ENCODE peak calls at places on chromosome 1, in six cellular contexts. Z is IMR-90; M is left ventricle myocardium inferior; L is GM23248; A is CD8-positive, alpha-beta memory T cell; E is tibial nerve. J is an unnamed sample.

GRCh38 chr1:32249831-32250525 is 1.1 kb upstream of the LCK start:
- DNase-seq in Z (peak; percentile 46), M (peak; percentile 31), L (no peak), A (peak; percentile 89), E (no peak), J (no peak)

GRCh38 chr1:26278835-26279597 is 870 bp upstream of the SH3BGRL3 start:
- DNase-seq in Z (peak; percentile 75), M (no peak), L (peak; percentile 97), A (no peak), E (no peak), J (no peak)

GRCh38 chr1:243549791-243550190 is 293.9 kb downstream of the SDCCAG8 start:
- DNase-seq in Z (no peak), M (no peak), L (peak; percentile 13), A (no peak), E (no peak), J (no peak)

GRCh38 chr1:25622526-25622925 is 5.9 kb downstream of the MAN1C1 start:
- DNase-seq in Z (no peak), M (no peak), L (no peak), A (no peak), E (no peak), J (no peak)

GRCh38 chr1:85283475-85284199 is 7.2 kb upstream of the BCL10 start:
- DNase-seq in Z (no peak), M (no peak), L (no peak), A (no peak), E (no peak), J (no peak)

GRCh38 chr1:99565606-99566289 is 80.2 kb upstream of the PALMD start:
- DNase-seq in Z (peak; percentile 49), M (no peak), L (peak; percentile 31), A (no peak), E (no peak), J (no peak)

GRCh38 chr1:48246727-48247126 is 24.2 kb downstream of the SLC5A9 start:
- DNase-seq in Z (no peak), M (peak; percentile 72), L (no peak), A (no peak), E (no peak), J (no peak)

GRCh38 chr1:104706631-104707147 is 957.0 kb downstream of the AMY1C start:
- DNase-seq in Z (no peak), M (no peak), L (peak; percentile 2), A (no peak), E (no peak), J (no peak)

GRCh38 chr1:161951646-161952045 is 72.0 kb downstream of the OLFML2B start:
- DNase-seq in Z (no peak), M (no peak), L (no peak), A (no peak), E (no peak), J (no peak)

GRCh38 chr1:184260382-184260781 is 126.4 kb upstream of the C1orf21 start:
- DNase-seq in Z (peak; percentile 83), M (no peak), L (peak; percentile 85), A (no peak), E (no peak), J (no peak)

GRCh38 chr1:243814718-243815117 is 35.3 kb downstream of the AKT3 start:
- DNase-seq in Z (no peak), M (no peak), L (no peak), A (no peak), E (no peak), J (no peak)

GRCh38 chr1:1262759-1263158 is 10.9 kb downstream of the UBE2J2 start:
- DNase-seq in Z (no peak), M (no peak), L (no peak), A (no peak), E (no peak), J (no peak)
- H3K27ac ChIP-seq in Z (peak overlapping the region; percentile 98), M (no peak overlapping the region), L (no peak overlapping the region), A (no peak overlapping the region), E (no peak overlapping the region), J (no peak overlapping the region)

GRCh38 chr1:15422871-15423270 is 13.2 kb downstream of the EFHD2 start:
- DNase-seq in Z (no peak), M (no peak), L (no peak), A (no peak), E (no peak), J (no peak)

GRCh38 chr1:15424146-15424667 is 14.0 kb upstream of the CTRC start:
- DNase-seq in Z (no peak), M (no peak), L (no peak), A (no peak), E (no peak), J (no peak)

GRCh38 chr1:15418811-15419515 is 9.3 kb downstream of the EFHD2 start:
- DNase-seq in Z (no peak), M (no peak), L (no peak), A (no peak), E (no peak), J (no peak)

GRCh38 chr1:15423355-15424077 is 13.8 kb downstream of the EFHD2 start:
- DNase-seq in Z (no peak), M (no peak), L (no peak), A (no peak), E (no peak), J (no peak)

GRCh38 chr1:15420853-15421465 is 11.3 kb downstream of the EFHD2 start:
- DNase-seq in Z (no peak), M (no peak), L (no peak), A (no peak), E (no peak), J (no peak)
- H3K27ac ChIP-seq in Z (no peak overlapping the region), M (no peak overlapping the region), L (no peak overlapping the region), A (peak overlapping the region; percentile 24), E (no peak overlapping the region), J (no peak overlapping the region)

GRCh38 chr1:6353605-6353947 is 40.0 kb downstream of the ACOT7 start:
- DNase-seq in Z (no peak), M (no peak), L (no peak), A (no peak), E (no peak), J (no peak)

GRCh38 chr1:6354659-6355317 is 38.8 kb downstream of the ACOT7 start:
- DNase-seq in Z (no peak), M (no peak), L (no peak), A (no peak), E (no peak), J (no peak)

GRCh38 chr1:6352138-6352563 is 41.4 kb downstream of the ACOT7 start:
- DNase-seq in Z (no peak), M (no peak), L (no peak), A (no peak), E (no peak), J (no peak)

GRCh38 chr1:6355621-6356020 is 37.9 kb downstream of the ACOT7 start:
- DNase-seq in Z (no peak), M (no peak), L (no peak), A (no peak), E (no peak), J (no peak)

GRCh38 chr1:6353948-6354658 is 39.5 kb downstream of the ACOT7 start:
- DNase-seq in Z (no peak), M (peak; percentile 66), L (no peak), A (no peak), E (no peak), J (no peak)
- H3K27ac ChIP-seq in Z (no peak overlapping the region), M (peak overlapping the region; percentile 87), L (no peak overlapping the region), A (no peak overlapping the region), E (peak overlapping the region; percentile 42), J (no peak overlapping the region)

GRCh38 chr1:14300991-14301703 is 297.3 kb upstream of the KAZN start:
- DNase-seq in Z (no peak), M (peak; percentile 61), L (no peak), A (no peak), E (no peak), J (no peak)

GRCh38 chr1:14303011-14303410 is 295.5 kb upstream of the KAZN start:
- DNase-seq in Z (no peak), M (no peak), L (no peak), A (no peak), E (no peak), J (no peak)

GRCh38 chr1:14302025-14302424 is 296.5 kb upstream of the KAZN start:
- DNase-seq in Z (no peak), M (no peak), L (no peak), A (no peak), E (no peak), J (no peak)

GRCh38 chr1:14301704-14302024 is 296.8 kb upstream of the KAZN start:
- DNase-seq in Z (no peak), M (no peak), L (no peak), A (no peak), E (no peak), J (no peak)

DNA sequence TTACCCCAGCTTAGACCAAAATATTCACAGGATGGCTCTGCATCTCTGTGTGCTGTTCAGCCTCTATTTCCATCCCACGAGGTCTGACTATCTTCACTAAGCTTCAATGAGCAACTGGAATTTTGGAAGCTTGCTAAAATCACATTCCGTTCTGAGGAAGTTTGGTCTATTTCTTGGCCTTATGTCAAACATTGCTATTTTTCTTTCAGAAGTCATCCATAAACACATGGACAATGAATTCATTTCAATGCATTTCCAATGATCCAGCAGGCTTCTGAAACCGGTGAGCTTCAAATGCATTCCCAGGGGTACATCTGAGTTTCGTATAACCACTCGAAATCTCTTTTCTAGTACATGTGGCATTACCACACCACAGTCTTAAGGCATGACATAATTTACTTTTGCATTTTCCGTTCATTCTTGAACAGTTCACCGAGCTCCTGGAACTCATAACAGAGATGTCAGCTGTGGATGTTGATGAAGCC is 294.1 kb upstream of the KAZN start:
- DNase-seq in Z (peak; percentile 1), M (no peak), L (peak; percentile 69), A (no peak), E (no peak), J (no peak)
- H3K27ac ChIP-seq in Z (no peak overlapping the region), M (peak overlapping the region; percentile 61), L (no peak overlapping the region), A (no peak overlapping the region), E (peak overlapping the region; percentile 74), J (no peak overlapping the region)

DNA sequence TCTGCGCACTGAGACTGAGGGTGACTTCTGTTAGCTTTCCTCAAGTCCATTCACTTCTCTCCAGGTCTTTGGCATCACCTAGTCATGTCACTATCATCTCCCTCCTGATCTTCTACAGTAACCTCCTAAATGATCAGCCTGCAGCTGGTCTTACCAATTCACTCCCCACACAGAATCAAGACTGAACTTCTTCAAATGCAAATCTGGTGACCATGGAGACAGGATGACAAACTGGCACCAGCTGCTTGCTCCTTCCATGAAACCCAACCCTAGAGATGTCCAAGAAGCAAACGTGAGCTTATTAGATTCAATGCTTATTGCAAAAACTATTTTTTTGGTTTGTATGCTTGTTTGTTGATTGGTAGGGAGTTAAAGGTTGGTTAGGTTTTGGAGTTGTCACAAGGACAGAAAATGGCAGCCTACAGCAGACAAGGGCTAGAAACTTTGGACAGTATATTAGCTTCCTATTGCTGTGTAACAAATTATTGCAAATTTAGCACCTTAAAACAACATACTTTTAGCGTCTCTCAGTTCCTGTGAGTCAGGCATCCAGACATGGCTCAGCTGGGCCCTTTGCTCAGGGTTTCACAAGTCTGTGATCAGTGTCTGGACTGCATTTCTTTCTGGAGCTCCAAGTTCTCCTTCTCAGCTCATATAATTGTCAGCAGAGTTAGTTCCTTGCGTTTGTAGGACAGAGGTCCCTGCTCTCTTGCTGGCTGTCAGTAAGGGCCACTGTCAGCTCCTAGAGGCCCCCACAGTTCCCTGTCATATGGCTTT is 53.3 kb upstream of the GJA8 start:
- DNase-seq in Z (peak; percentile 30), M (no peak), L (peak; percentile 65), A (no peak), E (no peak), J (no peak)
- H3K27ac ChIP-seq in Z (no peak overlapping the region), M (no peak overlapping the region), L (peak overlapping the region; percentile 17), A (no peak overlapping the region), E (no peak overlapping the region), J (no peak overlapping the region)